ENCODE peak calls at places on chromosomes 4 and X, in five cellular contexts. V is suprapubic skin, T is HFFc6, E is fibroblast of mammary gland, I is mesothelial cell of epicardium. B is an unnamed sample.
A peak's percentile ranks its signal among the peaks of the same experiment; 100 is the strongest.

GRCh38 chr4:107619065-107619464 is 101.0 kb downstream of the PAPSS1 start:
- DNase-seq in V (no peak), T (peak; percentile 93), E (peak; percentile 65), I (no peak), B (no peak)

GRCh38 chr4:77332696-77333270 is 175.8 kb downstream of the CCNG2 start:
- DNase-seq in V (no peak), T (no peak), E (peak; percentile 30), I (no peak), B (no peak)

GRCh38 chr4:41406051-41406516 is 131.9 kb upstream of the LIMCH1 start:
- DNase-seq in V (no peak), T (no peak), E (no peak), I (no peak), B (no peak)

GRCh38 chr4:140103676-140104075 is 50.3 kb downstream of the MAML3 start:
- DNase-seq in V (no peak), T (no peak), E (peak; percentile 65), I (no peak), B (no peak)

GRCh38 chr4:155889036-155889793 is 14.3 kb upstream of the TDO2 start:
- DNase-seq in V (no peak), T (peak; percentile 75), E (peak; percentile 96), I (no peak), B (no peak)

GRCh38 chr4:81651500-81651899 is 179.8 kb upstream of the RASGEF1B start:
- DNase-seq in V (no peak), T (no peak), E (peak; percentile 4), I (no peak), B (no peak)

GRCh38 chrX:129636175-129636681 is 18.5 kb downstream of the APLN start:
- DNase-seq in V (no peak), T (no peak), E (no peak), I (no peak), B (no peak)

GRCh38 chr4:48271626-48272025 is 2.0 kb upstream of the TEC start:
- DNase-seq in V (no peak), T (no peak), E (no peak), I (no peak), B (no peak)

GRCh38 chr4:53119685-53120084 is 246.2 kb downstream of the SCFD2 start:
- DNase-seq in V (no peak), T (peak; percentile 73), E (peak; percentile 66), I (no peak), B (no peak)

GRCh38 chr4:3346146-3346545 is 53.3 kb downstream of the RGS12 start:
- DNase-seq in V (peak; percentile 61), T (peak; percentile 76), E (peak; percentile 85), I (no peak), B (no peak)

GRCh38 chr4:83108101-83108861 is 6.2 kb downstream of the PLAC8 start:
- DNase-seq in V (no peak), T (no peak), E (no peak), I (no peak), B (no peak)

GRCh38 chr4:137609693-137610450 is 77.6 kb upstream of the PCDH18 start:
- DNase-seq in V (no peak), T (peak; percentile 57), E (peak; percentile 39), I (no peak), B (no peak)

GRCh38 chr4:183142566-183143545 is 43.8 kb downstream of the WWC2 start:
- DNase-seq in V (peak; percentile 66), T (peak; percentile 68), E (peak; percentile 90), I (no peak), B (no peak)

GRCh38 chrX:19040373-19040772 is 56.5 kb upstream of the PHKA2 start:
- DNase-seq in V (no peak), T (no peak), E (peak; percentile 4), I (no peak), B (no peak)

GRCh38 chr4:170391066-170391754 is 301.5 kb upstream of the AADAT start:
- DNase-seq in V (no peak), T (no peak), E (peak; percentile 97), I (no peak), B (no peak)

GRCh38 chrX:123648028-123648810 is 84.6 kb downstream of the THOC2 start:
- DNase-seq in V (no peak), T (no peak), E (peak; percentile 67), I (peak; percentile 20), B (no peak)

GRCh38 chr4:4379540-4380087 is 7.3 kb upstream of the NSG1 start:
- DNase-seq in V (no peak), T (no peak), E (no peak), I (no peak), B (peak; percentile 78)

GRCh38 chr4:141195095-141195707 is 25.5 kb upstream of the ZNF330 start:
- DNase-seq in V (no peak), T (no peak), E (no peak), I (no peak), B (no peak)

GRCh38 chrX:22053486-22053885 is 21.4 kb downstream of the PHEX start:
- DNase-seq in V (no peak), T (no peak), E (peak; percentile 67), I (no peak), B (no peak)

GRCh38 chr4:26772096-26772495 is 88.5 kb upstream of the STIM2 start:
- DNase-seq in V (no peak), T (no peak), E (peak; percentile 13), I (no peak), B (no peak)

GRCh38 chrX:143240658-143241057 is 214.9 kb downstream of the SPANXN4 start:
- DNase-seq in V (no peak), T (no peak), E (no peak), I (no peak), B (no peak)

GRCh38 chr4:105140684-105141490 is 5.8 kb upstream of the TET2 start:
- DNase-seq in V (no peak), T (no peak), E (peak; percentile 52), I (no peak), B (no peak)

GRCh38 chr4:4323705-4324534 is 33.9 kb downstream of the ZBTB49 start:
- DNase-seq in V (no peak), T (no peak), E (no peak), I (no peak), B (peak; percentile 13)

GRCh38 chrX:45322820-45323219 is 122.1 kb upstream of the DIPK2B start:
- DNase-seq in V (no peak), T (peak; percentile 2), E (peak; percentile 63), I (no peak), B (no peak)

GRCh38 chrX:31166416-31166815 is 94.6 kb upstream of the FTHL17 start:
- DNase-seq in V (no peak), T (no peak), E (no peak), I (no peak), B (no peak)

GRCh38 chrX:149804102-149804501 is 22.4 kb downstream of the MAGEA9 start:
- DNase-seq in V (no peak), T (no peak), E (no peak), I (no peak), B (no peak)

GRCh38 chrX:121405826-121406225 is 358.4 kb downstream of the GLUD2 start:
- DNase-seq in V (no peak), T (no peak), E (no peak), I (no peak), B (no peak)

GRCh38 chrX:32894679-32895078 is 316.7 kb downstream of the DMD start:
- DNase-seq in V (no peak), T (no peak), E (no peak), I (no peak), B (no peak)

GRCh38 chr4:168647976-168648375 is 151.1 kb downstream of the PALLD start:
- DNase-seq in V (no peak), T (no peak), E (no peak), I (no peak), B (no peak)
- TF ChIP-seq CTCF in V (no peak), T (no peak), E (no peak), I (no peak), B (peak; percentile 28)

GRCh38 chr4:6621556-6621927 is 18.9 kb upstream of the MRFAP1 start:
- DNase-seq in V (no peak), T (no peak), E (no peak), I (no peak), B (peak; percentile 62)

GRCh38 chr4:6622744-6623143 is 17.7 kb upstream of the MRFAP1 start:
- DNase-seq in V (no peak), T (no peak), E (no peak), I (no peak), B (peak; percentile 40)

GRCh38 chr4:6620296-6620695 is 20.2 kb upstream of the MRFAP1 start:
- DNase-seq in V (no peak), T (no peak), E (no peak), I (no peak), B (peak; percentile 80)

GRCh38 chr4:6619466-6620255 is 20.8 kb upstream of the MRFAP1 start:
- DNase-seq in V (no peak), T (no peak), E (no peak), I (no peak), B (peak; percentile 83)

DNA sequence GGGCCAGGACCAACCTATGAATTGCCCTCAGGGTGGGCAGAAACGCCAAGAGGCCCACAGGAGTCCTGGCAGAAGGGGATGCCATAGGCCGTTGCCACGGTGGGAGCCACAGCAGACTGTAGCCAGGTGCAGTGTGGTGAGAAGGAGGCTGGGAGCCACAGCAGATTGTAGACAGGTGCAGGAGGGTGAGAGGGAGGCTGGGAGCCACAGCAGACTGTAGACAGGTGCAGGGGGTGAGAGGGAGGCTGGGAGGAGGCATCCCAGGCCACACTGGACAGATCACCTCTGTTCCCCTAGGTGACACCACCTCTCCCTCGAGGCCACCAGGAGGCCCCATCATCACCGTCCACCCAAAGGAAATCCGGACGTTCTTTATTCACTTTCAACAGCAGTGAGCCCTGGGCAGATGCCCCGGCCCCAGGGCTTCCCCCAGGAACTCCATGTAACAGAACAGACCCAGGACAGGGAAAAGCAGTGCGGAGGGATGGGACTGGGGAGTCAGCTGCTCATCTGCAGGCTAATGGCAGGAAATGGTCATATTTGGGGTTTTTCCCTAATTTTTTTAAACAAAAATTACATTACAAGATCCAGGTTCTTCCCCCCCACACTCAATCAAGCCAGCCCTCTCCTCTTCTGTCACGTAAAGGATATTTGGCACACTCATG is 19.5 kb upstream of the MRFAP1 start:
- DNase-seq in V (no peak), T (no peak), E (no peak), I (no peak), B (peak; percentile 64)
- TF ChIP-seq CTCF in V (no peak), T (no peak), E (no peak), I (no peak), B (no peak)

GRCh38 chr4:17932041-17932440 is 89.5 kb downstream of the LCORL start:
- DNase-seq in V (no peak), T (no peak), E (peak; percentile 67), I (no peak), B (no peak)

GRCh38 chr4:17939061-17939460 is 82.5 kb downstream of the LCORL start:
- DNase-seq in V (no peak), T (no peak), E (no peak), I (no peak), B (no peak)

GRCh38 chr4:17934286-17934685 is 87.3 kb downstream of the LCORL start:
- DNase-seq in V (no peak), T (no peak), E (peak; percentile 27), I (no peak), B (no peak)
- TF ChIP-seq CTCF in V (no peak), T (peak; percentile 68), E (peak; percentile 18), I (no peak), B (peak; percentile 74)

DNA sequence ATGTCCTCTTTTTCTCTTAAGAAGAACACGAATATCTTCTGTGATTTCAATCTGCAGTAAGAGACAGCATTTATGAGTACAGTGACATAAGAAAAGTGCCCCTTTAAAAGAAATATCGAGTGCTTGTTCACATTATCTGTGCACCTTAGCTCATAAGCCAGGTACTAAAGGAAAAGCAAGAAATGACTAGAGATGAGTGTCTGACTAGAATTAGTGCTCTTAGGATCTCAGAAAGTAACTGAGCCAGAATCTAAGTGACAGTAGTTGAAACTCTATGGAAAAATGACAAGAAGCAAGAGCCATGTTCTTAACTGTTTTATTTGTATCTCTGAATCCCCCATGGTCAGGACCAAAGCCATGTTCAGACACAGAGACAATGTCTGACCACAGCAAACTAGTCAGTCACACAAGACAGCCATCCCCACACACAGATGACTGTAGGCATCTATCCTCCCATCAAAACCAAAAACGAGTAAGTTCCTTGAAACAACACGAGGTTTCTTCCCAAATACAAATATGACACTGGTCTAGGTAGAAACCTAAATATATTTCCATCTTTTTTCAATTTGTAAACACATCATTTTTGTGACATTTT is 36.8 kb downstream of the ACSL4 start:
- DNase-seq in V (no peak), T (no peak), E (no peak), I (no peak), B (no peak)
- TF ChIP-seq CTCF in V (no peak), T (no peak), E (no peak), I (no peak), B (no peak)